ENCODE peak calls at places on chromosomes 16 and 17, in four cellular contexts. One of them, this sample, is unnamed.

GRCh38 chr17:29659155-29659554 is 36.4 kb upstream of the CORO6 start:
- DNase-seq in GM12878: no peak
- DNase-seq in H1: no peak
- DNase-seq in K562: no peak
- DNase-seq in this sample: no peak

GRCh38 chr17:50615818-50616217 is 18.9 kb upstream of the ABCC3 start:
- DNase-seq in H1: no peak
- DNase-seq in K562: no peak
- DNase-seq in GM12878: no peak
- DNase-seq in this sample: no peak

GRCh38 chr16:60203525-60204124 is 1469.5 kb upstream of the GOT2 start:
- DNase-seq in H1: no peak
- DNase-seq in GM12878: no peak
- DNase-seq in K562: no peak
- DNase-seq in this sample: no peak

GRCh38 chr16:88703486-88704309 is 2.5 kb downstream of the RNF166 start:
- DNase-seq in K562: no peak
- DNase-seq in H1: no peak
- DNase-seq in GM12878: no peak
- DNase-seq in this sample: no peak

GRCh38 chr16:907819-908218 is 63.0 kb downstream of the LMF1 start:
- DNase-seq in GM12878: no peak
- DNase-seq in H1: no peak
- DNase-seq in K562: no peak
- DNase-seq in this sample: no peak

GRCh38 chr17:9291912-9292562 is 270.7 kb downstream of the NTN1 start:
- DNase-seq in K562: peak
- DNase-seq in H1: peak
- DNase-seq in GM12878: no peak
- DNase-seq in this sample: no peak

GRCh38 chr16:67546761-67547422 is 15.4 kb upstream of the CTCF start:
- DNase-seq in K562: peak
- DNase-seq in GM12878: no peak
- DNase-seq in H1: peak
- DNase-seq in this sample: peak

GRCh38 chr17:42485680-42486079 is 27.0 kb downstream of the ATP6V0A1 start:
- DNase-seq in H1: no peak
- DNase-seq in K562: no peak
- DNase-seq in GM12878: no peak
- DNase-seq in this sample: no peak

GRCh38 chr17:38450699-38451029 is 22.4 kb downstream of the ARHGAP23 start:
- DNase-seq in K562: no peak
- DNase-seq in GM12878: no peak
- DNase-seq in H1: no peak
- DNase-seq in this sample: no peak

GRCh38 chr16:75491876-75492275 is 3.4 kb downstream of the CHST6 start:
- DNase-seq in K562: no peak
- DNase-seq in H1: no peak
- DNase-seq in GM12878: no peak
- DNase-seq in this sample: no peak

GRCh38 chr17:75457047-75457654 is 716 bp downstream of the TMEM94 start:
- DNase-seq in K562: no peak
- DNase-seq in GM12878: no peak
- DNase-seq in H1: peak
- DNase-seq in this sample: no peak

GRCh38 chr17:8490256-8491023 is 54.8 kb downstream of the NDEL1 start:
- DNase-seq in K562: no peak
- DNase-seq in GM12878: no peak
- DNase-seq in H1: no peak
- DNase-seq in this sample: no peak

GRCh38 chr17:6591599-6592158 is 35.3 kb upstream of the PITPNM3 start:
- DNase-seq in GM12878: no peak
- DNase-seq in K562: no peak
- DNase-seq in H1: no peak
- DNase-seq in this sample: no peak

GRCh38 chr17:80811181-80812105 is 180.2 kb upstream of the CHMP6 start:
- DNase-seq in H1: no peak
- DNase-seq in K562: no peak
- DNase-seq in GM12878: no peak
- DNase-seq in this sample: no peak

GRCh38 chr16:86158688-86159360 is 259.9 kb downstream of the IRF8 start:
- DNase-seq in H1: no peak
- DNase-seq in K562: no peak
- DNase-seq in GM12878: no peak
- DNase-seq in this sample: peak

GRCh38 chr17:48555183-48555615 is 10.3 kb upstream of the HOXB2 start:
- DNase-seq in H1: no peak
- DNase-seq in GM12878: no peak
- DNase-seq in K562: peak
- DNase-seq in this sample: no peak

GRCh38 chr16:50846511-50846910 is 104.6 kb downstream of the CYLD start:
- DNase-seq in GM12878: no peak
- DNase-seq in K562: no peak
- DNase-seq in H1: no peak
- DNase-seq in this sample: no peak

GRCh38 chr16:27779719-27780161 is 229.8 kb downstream of the KATNIP start:
- DNase-seq in GM12878: no peak
- DNase-seq in H1: peak
- DNase-seq in K562: peak
- DNase-seq in this sample: no peak

GRCh38 chr16:46743232-46743719 is 4.9 kb downstream of the MYLK3 start:
- DNase-seq in K562: peak
- DNase-seq in GM12878: no peak
- DNase-seq in H1: no peak
- DNase-seq in this sample: no peak

GRCh38 chr17:17140590-17140980 is 65.5 kb downstream of the PLD6 start:
- DNase-seq in K562: no peak
- DNase-seq in GM12878: no peak
- DNase-seq in H1: no peak
- DNase-seq in this sample: no peak

GRCh38 chr17:76088041-76088867 is 9.3 kb downstream of the ZACN start:
- DNase-seq in H1: peak
- DNase-seq in GM12878: no peak
- DNase-seq in K562: no peak
- DNase-seq in this sample: no peak

GRCh38 chr16:26524831-26525230 is 541.9 kb upstream of the C16orf82 start:
- DNase-seq in H1: no peak
- DNase-seq in K562: no peak
- DNase-seq in GM12878: no peak
- DNase-seq in this sample: no peak

GRCh38 chr17:6452471-6453266 is 8.4 kb downstream of the PIMREG start:
- DNase-seq in H1: no peak
- DNase-seq in GM12878: no peak
- DNase-seq in K562: no peak
- DNase-seq in this sample: no peak

GRCh38 chr16:81004646-81005353 is 1.9 kb downstream of the CMC2 start:
- DNase-seq in K562: peak
- DNase-seq in GM12878: no peak
- DNase-seq in H1: no peak
- DNase-seq in this sample: peak

GRCh38 chr17:40491486-40491885 is 9.9 kb downstream of the TNS4 start:
- DNase-seq in GM12878: no peak
- DNase-seq in K562: no peak
- DNase-seq in H1: no peak
- DNase-seq in this sample: no peak

GRCh38 chr16:1870365-1871082 is 1.4 kb downstream of the MEIOB start:
- DNase-seq in K562: no peak
- DNase-seq in GM12878: no peak
- DNase-seq in H1: no peak
- DNase-seq in this sample: peak

GRCh38 chr16:10178079-10178478 is 4.1 kb downstream of the GRIN2A start:
- DNase-seq in K562: no peak
- DNase-seq in GM12878: no peak
- DNase-seq in H1: no peak
- DNase-seq in this sample: no peak

GRCh38 chr17:60354223-60354622 is 37.7 kb downstream of the USP32 start:
- DNase-seq in K562: no peak
- DNase-seq in H1: no peak
- DNase-seq in GM12878: no peak
- DNase-seq in this sample: no peak

GRCh38 chr17:60390223-60390622 is 1.7 kb downstream of the USP32 start:
- DNase-seq in GM12878: no peak
- DNase-seq in K562: peak
- DNase-seq in H1: no peak
- DNase-seq in this sample: no peak

GRCh38 chr17:41339571-41340169 is 11.0 kb downstream of the KRT33A start:
- DNase-seq in K562: no peak
- DNase-seq in H1: peak
- DNase-seq in GM12878: no peak
- DNase-seq in this sample: no peak

GRCh38 chr17:50269477-50270429 is 4.5 kb upstream of the TMEM92 start:
- DNase-seq in GM12878: peak
- DNase-seq in K562: peak
- DNase-seq in H1: peak
- DNase-seq in this sample: peak

DNA sequence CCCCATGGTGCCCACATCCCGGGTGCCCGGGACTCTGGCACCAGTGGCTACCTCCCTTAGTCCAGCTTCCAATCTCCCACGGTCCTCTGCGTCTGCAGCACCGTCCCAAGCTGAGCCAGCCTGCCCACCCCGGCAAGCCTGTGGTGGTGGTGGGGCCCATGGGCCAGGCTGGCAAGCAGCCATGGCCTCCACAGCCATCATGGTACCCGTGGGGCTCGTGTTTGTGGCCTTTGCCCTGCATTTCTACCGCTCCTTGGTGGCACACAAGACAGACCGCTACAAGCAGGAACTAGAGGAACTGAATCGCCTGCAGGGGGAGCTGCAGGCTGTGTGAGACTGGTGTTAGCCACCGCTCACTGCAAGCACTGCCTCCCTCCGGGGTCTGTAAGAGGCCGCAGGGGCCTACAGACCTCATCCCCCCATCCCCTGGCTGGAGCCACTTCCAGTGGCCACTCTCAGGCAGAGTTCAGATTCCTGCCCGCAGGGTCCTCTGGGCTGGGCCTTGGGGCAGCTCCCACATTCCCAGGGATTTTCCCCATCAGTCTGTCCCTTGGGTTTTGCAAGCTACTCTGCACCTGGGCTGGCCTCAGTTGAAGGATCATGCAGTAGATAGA is 3.9 kb upstream of the SETD1A start:
- DNase-seq in H1: peak
- DNase-seq in K562: peak
- DNase-seq in GM12878: no peak
- DNase-seq in this sample: peak
- TF ChIP-seq RAD21 in H1: peak
- TF ChIP-seq RAD21 in K562: peak
- TF ChIP-seq RAD21 in GM12878: peak
- TF ChIP-seq RAD21 in this sample: no peak

DNA sequence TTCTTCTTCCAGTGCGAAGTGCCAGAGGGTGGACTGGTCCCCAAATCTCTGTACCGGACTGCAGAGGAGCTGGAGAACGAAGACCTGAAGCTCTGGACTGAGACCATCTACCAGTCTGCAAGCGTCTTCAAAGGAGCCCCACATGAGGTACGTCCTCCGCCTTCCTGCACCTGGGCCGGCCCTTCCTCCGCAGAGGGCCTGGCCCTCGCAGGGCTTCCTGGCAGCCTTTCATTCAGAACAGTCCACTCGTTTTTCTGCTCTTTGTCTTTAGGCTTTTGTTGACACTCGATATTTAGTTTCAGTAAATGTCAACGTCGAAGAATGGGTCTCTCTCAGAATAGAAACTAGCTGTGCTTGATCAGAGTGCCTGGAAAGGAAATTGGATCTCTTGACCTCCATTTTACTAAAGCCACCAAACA is 68.6 kb downstream of the SEC14L1 start:
- DNase-seq in K562: no peak
- DNase-seq in H1: no peak
- DNase-seq in GM12878: no peak
- DNase-seq in this sample: no peak
- TF ChIP-seq EGR1 in K562: no peak
- TF ChIP-seq EGR1 in H1: no peak
- TF ChIP-seq EGR1 in GM12878: no peak
- TF ChIP-seq EGR1 in this sample: no peak

GRCh38 chr16:31250782-31251384 is 8.9 kb upstream of the ITGAM start:
- DNase-seq in GM12878: no peak
- DNase-seq in H1: no peak
- DNase-seq in K562: no peak
- DNase-seq in this sample: no peak

GRCh38 chr16:31258366-31258765 is 1.4 kb upstream of the ITGAM start:
- DNase-seq in K562: no peak
- DNase-seq in GM12878: no peak
- DNase-seq in H1: no peak
- DNase-seq in this sample: no peak

GRCh38 chr16:31256466-31256865 is 3.3 kb upstream of the ITGAM start:
- DNase-seq in K562: no peak
- DNase-seq in GM12878: no peak
- DNase-seq in H1: no peak
- DNase-seq in this sample: no peak

GRCh38 chr16:31251435-31251834 is 8.3 kb upstream of the ITGAM start:
- DNase-seq in GM12878: no peak
- DNase-seq in H1: no peak
- DNase-seq in K562: no peak
- DNase-seq in this sample: no peak

DNA sequence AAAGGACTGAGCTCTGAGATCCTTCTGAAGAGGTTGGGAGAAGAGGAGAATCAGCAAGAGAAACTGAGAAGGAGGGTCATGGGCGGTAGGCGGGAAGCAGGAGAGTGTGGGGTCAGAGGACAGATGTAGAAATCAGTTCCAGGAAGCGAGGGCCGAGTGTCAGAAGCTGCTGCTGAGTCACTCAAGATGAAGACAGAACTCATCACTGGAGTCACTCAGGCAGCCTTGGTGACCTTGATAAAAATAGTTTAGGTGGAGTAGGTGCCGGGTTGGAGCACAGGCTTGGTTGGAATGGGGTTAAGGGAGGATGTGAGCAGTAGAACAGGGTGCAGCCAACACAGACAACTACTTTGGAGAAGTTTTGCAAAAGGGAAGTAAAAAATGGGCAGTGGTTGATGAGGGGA is 6.1 kb upstream of the ITGAM start:
- DNase-seq in K562: peak
- DNase-seq in H1: no peak
- DNase-seq in GM12878: no peak
- DNase-seq in this sample: no peak
- TF ChIP-seq RAD21 in K562: no peak
- TF ChIP-seq RAD21 in H1: no peak
- TF ChIP-seq RAD21 in GM12878: no peak
- TF ChIP-seq RAD21 in this sample: no peak

DNA sequence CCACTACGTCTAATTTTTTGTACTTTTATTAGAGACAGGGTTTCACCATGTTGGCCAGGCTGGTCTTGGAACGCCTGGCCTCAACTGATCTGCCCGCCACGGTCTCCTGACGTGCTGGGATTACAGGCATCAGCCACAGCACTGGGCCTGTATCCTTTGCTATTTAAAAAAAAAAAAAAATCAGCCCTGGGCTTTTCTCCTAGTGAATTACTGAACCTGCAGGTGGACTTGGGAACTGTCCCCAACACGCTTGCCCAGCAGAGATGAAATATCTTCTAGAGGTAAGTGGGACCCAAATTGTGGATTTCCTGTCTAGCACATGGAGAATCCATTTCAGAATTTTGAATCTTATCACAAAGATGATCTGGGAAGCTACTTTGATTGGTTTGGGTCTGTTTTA is 14.8 kb downstream of the CNOT1 start:
- DNase-seq in H1: no peak
- DNase-seq in GM12878: no peak
- DNase-seq in K562: no peak
- DNase-seq in this sample: no peak
- TF ChIP-seq EGR1 in H1: no peak
- TF ChIP-seq EGR1 in GM12878: no peak
- TF ChIP-seq EGR1 in K562: no peak
- TF ChIP-seq EGR1 in this sample: no peak